ENCODE peak calls at places on chromosomes 12 and 14, in nine cellular contexts. Q is CD8-positive, alpha-beta T cell; G is BJ; N is stimulated activated CD8-positive, alpha-beta memory T cell treated with anti-CD3 and anti-CD28 coated beads, Interleukin-4, amount 100 ng/mL, for 24 hours; V is activated CD4-positive, alpha-beta T cell treated with anti-CD3 and anti-CD28 coated beads, Interleukin-2, amount 50 U/mL, for 4 hours; A is NCI-H446 treated with DMSO at 0.1 percent for 48 hours; B is GM23248; W is astrocyte of the cerebellum; S is GM20000. H is an unnamed sample.

GRCh38 chr12:62256408-62257079 is 3.7 kb upstream of the USP15 start:
- DNase-seq in G (no peak), S (no peak), V (peak), N (peak), B (peak), A (no peak), Q (no peak), W (no peak), H (no peak)

GRCh38 chr12:33994857-33995808 is 27.2 kb upstream of the ALG10 start:
- DNase-seq in B (no peak), A (no peak), W (no peak), S (no peak), Q (no peak), V (no peak), G (no peak), N (no peak), H (no peak)

GRCh38 chr12:57467915-57468314 is 8.3 kb downstream of the GLI1 start:
- DNase-seq in A (no peak), N (no peak), G (no peak), Q (no peak), B (no peak), V (no peak), S (no peak), W (no peak), H (no peak)

GRCh38 chr12:95545731-95546490 is 5.4 kb downstream of the USP44 start:
- DNase-seq in V (no peak), A (no peak), N (no peak), Q (no peak), W (no peak), G (no peak), B (no peak), S (no peak), H (no peak)

GRCh38 chr12:19139795-19140194 is 10.3 kb downstream of the PLEKHA5 start:
- DNase-seq in Q (no peak), S (no peak), A (no peak), V (no peak), W (no peak), N (no peak), B (no peak), G (no peak), H (no peak)

GRCh38 chr12:2129076-2129475 is 76.3 kb downstream of the CACNA1C start:
- DNase-seq in S (no peak), B (peak), V (no peak), N (no peak), A (no peak), Q (no peak), W (no peak), G (peak), H (no peak)

GRCh38 chr14:64584185-64584584 is 34.4 kb downstream of the PPP1R36 start:
- DNase-seq in Q (no peak), A (no peak), B (no peak), S (no peak), V (no peak), N (no peak), W (no peak), G (no peak), H (no peak)

GRCh38 chr14:33642641-33643342 is 308.1 kb downstream of the EGLN3 start:
- DNase-seq in V (no peak), G (no peak), A (no peak), B (peak), Q (no peak), S (no peak), W (peak), N (no peak), H (no peak)

GRCh38 chr14:25132734-25133422 is 82.9 kb upstream of the STXBP6 start:
- DNase-seq in B (peak), N (peak), A (peak), G (no peak), Q (peak), W (peak), S (peak), V (peak), H (peak)

GRCh38 chr12:12600659-12601058 is 11.0 kb upstream of the CREBL2 start:
- DNase-seq in G (no peak), V (no peak), B (no peak), N (no peak), A (no peak), Q (no peak), W (no peak), S (no peak), H (no peak)